ENCODE peak calls at places on chromosomes 16 and 17, in ten cellular contexts. One of them, this sample, is unnamed.

GRCh38 chr17:70901870-70902269 is 732.5 kb downstream of the KCNJ2 start:
- DNase-seq in adipocyte: no peak
- DNase-seq in putamen: no peak
- DNase-seq in adrenal gland: no peak
- DNase-seq in HCT116: no peak
- DNase-seq in cardiac fibroblast: no peak
- DNase-seq in epithelial cell of prostate: no peak
- DNase-seq in BE2C: no peak
- DNase-seq in dermis microvascular lymphatic vessel endothelial cell: no peak
- DNase-seq in stimulated activated CD4-positive, alpha-beta T cell treated with anti-CD3 and anti-CD28 coated beads, Interleukin-15, amount 100 ng/mL, for 1 hour: no peak
- DNase-seq in this sample: no peak

GRCh38 chr17:694239-694638 is 20.4 kb downstream of the VPS53 start:
- DNase-seq in adipocyte: peak
- DNase-seq in putamen: no peak
- DNase-seq in adrenal gland: no peak
- DNase-seq in HCT116: no peak
- DNase-seq in cardiac fibroblast: peak
- DNase-seq in epithelial cell of prostate: peak
- DNase-seq in BE2C: no peak
- DNase-seq in dermis microvascular lymphatic vessel endothelial cell: peak
- DNase-seq in stimulated activated CD4-positive, alpha-beta T cell treated with anti-CD3 and anti-CD28 coated beads, Interleukin-15, amount 100 ng/mL, for 1 hour: no peak
- DNase-seq in this sample: no peak

GRCh38 chr17:30300803-30301202 is 9.1 kb upstream of the BLMH start:
- DNase-seq in adipocyte: no peak
- DNase-seq in putamen: no peak
- DNase-seq in adrenal gland: no peak
- DNase-seq in HCT116: no peak
- DNase-seq in cardiac fibroblast: no peak
- DNase-seq in epithelial cell of prostate: no peak
- DNase-seq in BE2C: no peak
- DNase-seq in dermis microvascular lymphatic vessel endothelial cell: no peak
- DNase-seq in stimulated activated CD4-positive, alpha-beta T cell treated with anti-CD3 and anti-CD28 coated beads, Interleukin-15, amount 100 ng/mL, for 1 hour: no peak
- DNase-seq in this sample: no peak

GRCh38 chr16:10992797-10993196 is 48.4 kb downstream of the CLEC16A start:
- DNase-seq in adipocyte: peak
- DNase-seq in putamen: no peak
- DNase-seq in adrenal gland: peak
- DNase-seq in HCT116: peak
- DNase-seq in cardiac fibroblast: peak
- DNase-seq in epithelial cell of prostate: no peak
- DNase-seq in BE2C: no peak
- DNase-seq in dermis microvascular lymphatic vessel endothelial cell: peak
- DNase-seq in stimulated activated CD4-positive, alpha-beta T cell treated with anti-CD3 and anti-CD28 coated beads, Interleukin-15, amount 100 ng/mL, for 1 hour: no peak
- DNase-seq in this sample: peak

GRCh38 chr16:2963611-2964415 is at the start of gene KREMEN2:
- DNase-seq in adipocyte: peak
- DNase-seq in putamen: no peak
- DNase-seq in adrenal gland: no peak
- DNase-seq in HCT116: peak
- DNase-seq in cardiac fibroblast: no peak
- DNase-seq in epithelial cell of prostate: no peak
- DNase-seq in BE2C: peak
- DNase-seq in dermis microvascular lymphatic vessel endothelial cell: no peak
- DNase-seq in stimulated activated CD4-positive, alpha-beta T cell treated with anti-CD3 and anti-CD28 coated beads, Interleukin-15, amount 100 ng/mL, for 1 hour: no peak
- DNase-seq in this sample: peak

GRCh38 chr17:77100009-77100408 is 40.8 kb upstream of the SEC14L1 start:
- DNase-seq in adipocyte: no peak
- DNase-seq in putamen: peak
- DNase-seq in adrenal gland: peak
- DNase-seq in HCT116: no peak
- DNase-seq in cardiac fibroblast: no peak
- DNase-seq in epithelial cell of prostate: no peak
- DNase-seq in BE2C: no peak
- DNase-seq in dermis microvascular lymphatic vessel endothelial cell: no peak
- DNase-seq in stimulated activated CD4-positive, alpha-beta T cell treated with anti-CD3 and anti-CD28 coated beads, Interleukin-15, amount 100 ng/mL, for 1 hour: no peak
- DNase-seq in this sample: no peak

GRCh38 chr17:58956997-58957724 is 149.5 kb downstream of the TRIM37 start:
- DNase-seq in adipocyte: peak
- DNase-seq in putamen: no peak
- DNase-seq in adrenal gland: no peak
- DNase-seq in HCT116: peak
- DNase-seq in cardiac fibroblast: peak
- DNase-seq in epithelial cell of prostate: no peak
- DNase-seq in BE2C: no peak
- DNase-seq in dermis microvascular lymphatic vessel endothelial cell: peak
- DNase-seq in stimulated activated CD4-positive, alpha-beta T cell treated with anti-CD3 and anti-CD28 coated beads, Interleukin-15, amount 100 ng/mL, for 1 hour: no peak
- DNase-seq in this sample: no peak

GRCh38 chr16:72013888-72014538 is 5.5 kb downstream of the DHODH start:
- DNase-seq in adipocyte: no peak
- DNase-seq in putamen: no peak
- DNase-seq in adrenal gland: peak
- DNase-seq in HCT116: no peak
- DNase-seq in cardiac fibroblast: no peak
- DNase-seq in epithelial cell of prostate: no peak
- DNase-seq in BE2C: no peak
- DNase-seq in dermis microvascular lymphatic vessel endothelial cell: no peak
- DNase-seq in stimulated activated CD4-positive, alpha-beta T cell treated with anti-CD3 and anti-CD28 coated beads, Interleukin-15, amount 100 ng/mL, for 1 hour: no peak
- DNase-seq in this sample: no peak

GRCh38 chr17:19361975-19362292 is 589 bp downstream of the B9D1 start:
- DNase-seq in adipocyte: no peak
- DNase-seq in putamen: no peak
- DNase-seq in adrenal gland: no peak
- DNase-seq in HCT116: no peak
- DNase-seq in cardiac fibroblast: no peak
- DNase-seq in epithelial cell of prostate: no peak
- DNase-seq in BE2C: no peak
- DNase-seq in dermis microvascular lymphatic vessel endothelial cell: no peak
- DNase-seq in stimulated activated CD4-positive, alpha-beta T cell treated with anti-CD3 and anti-CD28 coated beads, Interleukin-15, amount 100 ng/mL, for 1 hour: no peak
- DNase-seq in this sample: no peak

GRCh38 chr17:67443931-67444597 is 67.0 kb downstream of the PITPNC1 start:
- DNase-seq in adipocyte: no peak
- DNase-seq in putamen: no peak
- DNase-seq in adrenal gland: peak
- DNase-seq in HCT116: no peak
- DNase-seq in cardiac fibroblast: peak
- DNase-seq in epithelial cell of prostate: no peak
- DNase-seq in BE2C: no peak
- DNase-seq in dermis microvascular lymphatic vessel endothelial cell: peak
- DNase-seq in stimulated activated CD4-positive, alpha-beta T cell treated with anti-CD3 and anti-CD28 coated beads, Interleukin-15, amount 100 ng/mL, for 1 hour: no peak
- DNase-seq in this sample: no peak

GRCh38 chr17:21201302-21201602 is 12.7 kb downstream of the TMEM11 start:
- DNase-seq in adipocyte: peak
- DNase-seq in putamen: no peak
- DNase-seq in adrenal gland: no peak
- DNase-seq in HCT116: no peak
- DNase-seq in cardiac fibroblast: no peak
- DNase-seq in epithelial cell of prostate: no peak
- DNase-seq in BE2C: peak
- DNase-seq in dermis microvascular lymphatic vessel endothelial cell: no peak
- DNase-seq in stimulated activated CD4-positive, alpha-beta T cell treated with anti-CD3 and anti-CD28 coated beads, Interleukin-15, amount 100 ng/mL, for 1 hour: no peak
- DNase-seq in this sample: no peak

GRCh38 chr16:57824880-57825279 is 22.6 kb upstream of the KIFC3 start:
- DNase-seq in adipocyte: no peak
- DNase-seq in putamen: no peak
- DNase-seq in adrenal gland: no peak
- DNase-seq in HCT116: no peak
- DNase-seq in cardiac fibroblast: no peak
- DNase-seq in epithelial cell of prostate: no peak
- DNase-seq in BE2C: no peak
- DNase-seq in dermis microvascular lymphatic vessel endothelial cell: no peak
- DNase-seq in stimulated activated CD4-positive, alpha-beta T cell treated with anti-CD3 and anti-CD28 coated beads, Interleukin-15, amount 100 ng/mL, for 1 hour: no peak
- DNase-seq in this sample: no peak

GRCh38 chr16:70756071-70756470 is 44.9 kb downstream of the VAC14 start:
- DNase-seq in adipocyte: no peak
- DNase-seq in putamen: no peak
- DNase-seq in adrenal gland: no peak
- DNase-seq in HCT116: no peak
- DNase-seq in cardiac fibroblast: no peak
- DNase-seq in epithelial cell of prostate: no peak
- DNase-seq in BE2C: no peak
- DNase-seq in dermis microvascular lymphatic vessel endothelial cell: no peak
- DNase-seq in stimulated activated CD4-positive, alpha-beta T cell treated with anti-CD3 and anti-CD28 coated beads, Interleukin-15, amount 100 ng/mL, for 1 hour: no peak
- DNase-seq in this sample: no peak

GRCh38 chr16:14427371-14427948 is 202.6 kb downstream of the PARN start:
- DNase-seq in adipocyte: no peak
- DNase-seq in putamen: peak
- DNase-seq in adrenal gland: no peak
- DNase-seq in HCT116: no peak
- DNase-seq in cardiac fibroblast: peak
- DNase-seq in epithelial cell of prostate: no peak
- DNase-seq in BE2C: no peak
- DNase-seq in dermis microvascular lymphatic vessel endothelial cell: no peak
- DNase-seq in stimulated activated CD4-positive, alpha-beta T cell treated with anti-CD3 and anti-CD28 coated beads, Interleukin-15, amount 100 ng/mL, for 1 hour: no peak
- DNase-seq in this sample: no peak

GRCh38 chr17:28698253-28698941 is 13.3 kb downstream of the PROCA1 start:
- DNase-seq in adipocyte: no peak
- DNase-seq in putamen: no peak
- DNase-seq in adrenal gland: no peak
- DNase-seq in HCT116: no peak
- DNase-seq in cardiac fibroblast: no peak
- DNase-seq in epithelial cell of prostate: no peak
- DNase-seq in BE2C: no peak
- DNase-seq in dermis microvascular lymphatic vessel endothelial cell: no peak
- DNase-seq in stimulated activated CD4-positive, alpha-beta T cell treated with anti-CD3 and anti-CD28 coated beads, Interleukin-15, amount 100 ng/mL, for 1 hour: no peak
- DNase-seq in this sample: no peak

GRCh38 chr17:76082326-76083251 is 3.6 kb downstream of the ZACN start:
- DNase-seq in adipocyte: no peak
- DNase-seq in putamen: no peak
- DNase-seq in adrenal gland: no peak
- DNase-seq in HCT116: no peak
- DNase-seq in cardiac fibroblast: no peak
- DNase-seq in epithelial cell of prostate: no peak
- DNase-seq in BE2C: peak
- DNase-seq in dermis microvascular lymphatic vessel endothelial cell: no peak
- DNase-seq in stimulated activated CD4-positive, alpha-beta T cell treated with anti-CD3 and anti-CD28 coated beads, Interleukin-15, amount 100 ng/mL, for 1 hour: no peak
- DNase-seq in this sample: no peak

GRCh38 chr17:28725660-28726395 is at the start of gene TLCD1:
- DNase-seq in adipocyte: peak
- DNase-seq in putamen: no peak
- DNase-seq in adrenal gland: peak
- DNase-seq in HCT116: no peak
- DNase-seq in cardiac fibroblast: peak
- DNase-seq in epithelial cell of prostate: no peak
- DNase-seq in BE2C: peak
- DNase-seq in dermis microvascular lymphatic vessel endothelial cell: peak
- DNase-seq in stimulated activated CD4-positive, alpha-beta T cell treated with anti-CD3 and anti-CD28 coated beads, Interleukin-15, amount 100 ng/mL, for 1 hour: peak
- DNase-seq in this sample: peak

GRCh38 chr16:2755158-2755557 is 2.7 kb downstream of the SRRM2 start:
- DNase-seq in adipocyte: no peak
- DNase-seq in putamen: no peak
- DNase-seq in adrenal gland: no peak
- DNase-seq in HCT116: no peak
- DNase-seq in cardiac fibroblast: no peak
- DNase-seq in epithelial cell of prostate: no peak
- DNase-seq in BE2C: no peak
- DNase-seq in dermis microvascular lymphatic vessel endothelial cell: no peak
- DNase-seq in stimulated activated CD4-positive, alpha-beta T cell treated with anti-CD3 and anti-CD28 coated beads, Interleukin-15, amount 100 ng/mL, for 1 hour: no peak
- DNase-seq in this sample: no peak

GRCh38 chr16:85898521-85899442 is at the start of gene IRF8:
- DNase-seq in adipocyte: peak
- DNase-seq in putamen: peak
- DNase-seq in adrenal gland: peak
- DNase-seq in HCT116: no peak
- DNase-seq in cardiac fibroblast: peak
- DNase-seq in epithelial cell of prostate: no peak
- DNase-seq in BE2C: no peak
- DNase-seq in dermis microvascular lymphatic vessel endothelial cell: peak
- DNase-seq in stimulated activated CD4-positive, alpha-beta T cell treated with anti-CD3 and anti-CD28 coated beads, Interleukin-15, amount 100 ng/mL, for 1 hour: peak
- DNase-seq in this sample: peak

GRCh38 chr16:16013812-16014211 is 64.4 kb downstream of the ABCC1 start:
- DNase-seq in adipocyte: no peak
- DNase-seq in putamen: no peak
- DNase-seq in adrenal gland: no peak
- DNase-seq in HCT116: no peak
- DNase-seq in cardiac fibroblast: no peak
- DNase-seq in epithelial cell of prostate: no peak
- DNase-seq in BE2C: no peak
- DNase-seq in dermis microvascular lymphatic vessel endothelial cell: no peak
- DNase-seq in stimulated activated CD4-positive, alpha-beta T cell treated with anti-CD3 and anti-CD28 coated beads, Interleukin-15, amount 100 ng/mL, for 1 hour: no peak
- DNase-seq in this sample: no peak

This sample was measured in stimulated activated naive CD4-positive, alpha-beta T cell treated with Interleukin-2 at 50 U/mL for 16 hours.